ENCODE peak calls at places on chromosomes 5 and 9, in eight cellular contexts. Q, X, U, S, O, P, Z and K are unnamed samples.

GRCh38 chr5:96387616-96388015 is 45.4 kb downstream of the PCSK1 start:
- DNase-seq in Q (no peak), X (no peak), Z (no peak), S (no peak), P (no peak), U (no peak), O (no peak), K (no peak)

GRCh38 chr9:134633362-134634142 is 8.1 kb upstream of the COL5A1 start:
- DNase-seq in X (no peak), S (peak), O (peak), U (peak), Q (peak), Z (peak), P (no peak), K (no peak)

GRCh38 chr5:69219939-69220338 is 14.7 kb upstream of the CDK7 start:
- DNase-seq in S (no peak), Z (no peak), O (no peak), X (no peak), U (no peak), Q (no peak), P (no peak), K (no peak)

GRCh38 chr9:98801969-98802371 is 5.5 kb upstream of the GALNT12 start:
- DNase-seq in S (no peak), X (no peak), U (no peak), Z (no peak), Q (no peak), O (no peak), P (no peak), K (no peak)

GRCh38 chr5:120706877-120707276 is 242.8 kb downstream of the PRR16 start:
- DNase-seq in P (no peak), Q (no peak), X (no peak), O (no peak), S (no peak), U (no peak), Z (no peak), K (no peak)

GRCh38 chr5:7866194-7866593 is 2.6 kb downstream of the FASTKD3 start:
- DNase-seq in Z (no peak), X (no peak), Q (no peak), O (no peak), P (no peak), U (no peak), S (no peak), K (no peak)

GRCh38 chr5:117455236-117456233 is 880.9 kb upstream of the SEMA6A start:
- DNase-seq in P (peak), U (peak), X (peak), O (peak), Z (no peak), S (no peak), Q (no peak), K (no peak)

GRCh38 chr9:106450549-106450948 is 412.4 kb upstream of the ZNF462 start:
- DNase-seq in X (no peak), O (no peak), Q (peak), S (peak), U (no peak), Z (no peak), P (no peak), K (no peak)

GRCh38 chr9:14352549-14352948 is 38.6 kb upstream of the NFIB start:
- DNase-seq in U (no peak), O (no peak), Z (no peak), P (no peak), S (no peak), Q (no peak), X (no peak), K (no peak)

GRCh38 chr9:133003071-133003461 is 24.6 kb downstream of the GFI1B start:
- DNase-seq in U (no peak), X (no peak), O (no peak), Q (no peak), P (no peak), S (no peak), Z (no peak), K (no peak)

GRCh38 chr5:143923634-143924265 is 111.8 kb downstream of the HMHB1 start:
- DNase-seq in Z (no peak), X (no peak), S (no peak), O (no peak), P (no peak), U (no peak), Q (no peak), K (no peak)

GRCh38 chr5:61332369-61332745 is 299 bp downstream of the ZSWIM6 start:
- DNase-seq in S (peak), O (peak), Z (peak), X (peak), U (peak), Q (peak), P (peak), K (no peak)

GRCh38 chr5:40689442-40689841 is 9.7 kb downstream of the PTGER4 start:
- DNase-seq in U (no peak), X (no peak), S (no peak), O (no peak), Z (no peak), P (no peak), Q (no peak), K (no peak)

GRCh38 chr5:45334939-45335338 is 361.2 kb downstream of the HCN1 start:
- DNase-seq in X (no peak), Z (no peak), O (no peak), P (no peak), Q (no peak), U (no peak), S (no peak), K (no peak)

GRCh38 chr5:149873896-149874295 is 70.7 kb downstream of the PDE6A start:
- DNase-seq in X (no peak), Z (no peak), Q (no peak), O (no peak), U (no peak), S (no peak), P (no peak), K (no peak)

GRCh38 chr5:82855000-82855399 is 222.2 kb downstream of the TMEM167A start:
- DNase-seq in X (no peak), S (no peak), Q (no peak), U (no peak), O (no peak), P (no peak), Z (no peak), K (no peak)

GRCh38 chr5:135356522-135357318 is 42.3 kb downstream of the MACROH2A1 start:
- DNase-seq in X (peak), O (no peak), U (peak), Q (peak), P (peak), S (peak), Z (peak), K (no peak)

GRCh38 chr9:8895498-8896224 is 1096.1 kb upstream of the DMAC1 start:
- DNase-seq in O (no peak), S (no peak), X (no peak), Q (no peak), Z (no peak), U (no peak), P (no peak), K (no peak)

GRCh38 chr5:90613450-90613849 is 54.9 kb downstream of the ADGRV1 start:
- DNase-seq in S (no peak), Z (no peak), X (no peak), U (no peak), O (no peak), P (no peak), Q (no peak), K (no peak)

GRCh38 chr5:179275941-179276837 is 69.1 kb downstream of the ADAMTS2 start:
- DNase-seq in S (peak), P (peak), Q (peak), U (no peak), Z (peak), O (peak), X (peak), K (no peak)

GRCh38 chr5:149153193-149153750 is 12.0 kb downstream of the ABLIM3 start:
- DNase-seq in X (no peak), P (no peak), U (no peak), Q (no peak), Z (no peak), S (no peak), O (no peak), K (no peak)

GRCh38 chr5:42993516-42994284 is 46.4 kb downstream of the ANXA2R start:
- DNase-seq in U (no peak), O (no peak), Q (no peak), S (no peak), P (no peak), X (no peak), Z (peak), K (peak)

GRCh38 chr9:120542701-120543490 is 37.1 kb downstream of the CDK5RAP2 start:
- DNase-seq in P (no peak), Q (no peak), X (no peak), Z (no peak), U (no peak), O (no peak), S (no peak), K (no peak)

GRCh38 chr9:137256362-137256761 is 1.2 kb downstream of the NELFB start:
- DNase-seq in O (no peak), Q (no peak), S (no peak), P (no peak), X (no peak), Z (no peak), U (no peak), K (no peak)

GRCh38 chr5:16418471-16418922 is 47.1 kb downstream of the ZNF622 start:
- DNase-seq in O (no peak), S (no peak), Z (no peak), Q (no peak), U (no peak), P (no peak), X (no peak), K (no peak)

GRCh38 chr9:74147906-74148305 is 349.2 kb upstream of the RORB start:
- DNase-seq in O (no peak), Q (no peak), P (no peak), Z (no peak), U (no peak), X (no peak), S (no peak), K (no peak)

GRCh38 chr9:112783551-112783954 is 33.0 kb downstream of the SNX30 start:
- DNase-seq in U (no peak), S (no peak), Z (no peak), X (no peak), Q (no peak), P (no peak), O (no peak), K (no peak)

GRCh38 chr5:176742246-176743105 is 67.9 kb upstream of the UNC5A start:
- DNase-seq in S (no peak), X (no peak), O (no peak), P (no peak), Z (peak), U (no peak), Q (no peak), K (no peak)

GRCh38 chr5:128092144-128092543 is 8.6 kb downstream of the SLC12A2 start:
- DNase-seq in Q (no peak), O (no peak), U (no peak), X (no peak), S (no peak), Z (no peak), P (no peak), K (no peak)

GRCh38 chr9:83355024-83355444 is 183.2 kb downstream of the FRMD3 start:
- DNase-seq in P (no peak), O (no peak), Q (peak), U (no peak), X (no peak), S (no peak), Z (no peak), K (no peak)

GRCh38 chr5:181261320-181262085 is 560 bp upstream of the TRIM52 start:
- DNase-seq in Q (peak), S (no peak), X (peak), U (peak), Z (peak), O (peak), P (peak), K (no peak)

GRCh38 chr5:5481633-5482032 is 59.2 kb downstream of the ICE1 start:
- DNase-seq in P (no peak), S (peak), Q (no peak), Z (no peak), U (no peak), X (no peak), O (no peak), K (no peak)

GRCh38 chr9:5479994-5480694 is 29.8 kb downstream of the CD274 start:
- DNase-seq in U (no peak), Q (no peak), Z (no peak), X (no peak), O (no peak), P (no peak), S (no peak), K (no peak)

GRCh38 chr5:131974956-131975726 is 29.7 kb upstream of the MEIKIN start:
- DNase-seq in X (peak), Z (peak), S (no peak), Q (no peak), P (no peak), U (no peak), O (no peak), K (no peak)

GRCh38 chr5:112860929-112861637 is at the start of gene SRP19:
- DNase-seq in U (peak), O (peak), Q (peak), X (peak), S (peak), Z (peak), P (peak), K (peak)
- TF ChIP-seq POLR2A in U (peak), O (peak), Q (peak), X (peak), S (peak), Z (peak), P (no peak), K (peak)

GRCh38 chr5:151743535-151743934 is 14.9 kb downstream of the ATOX1 start:
- DNase-seq in X (no peak), U (no peak), Z (no peak), Q (no peak), S (no peak), O (no peak), P (no peak), K (no peak)

GRCh38 chr5:151741678-151742423 is 16.6 kb downstream of the ATOX1 start:
- DNase-seq in O (no peak), Z (no peak), X (no peak), U (no peak), P (no peak), Q (no peak), S (no peak), K (no peak)

GRCh38 chr5:151740958-151741373 is 17.5 kb downstream of the ATOX1 start:
- DNase-seq in P (no peak), O (no peak), S (no peak), Q (no peak), Z (no peak), X (no peak), U (no peak), K (no peak)

GRCh38 chr5:151745071-151745705 is 13.2 kb downstream of the ATOX1 start:
- DNase-seq in U (no peak), X (no peak), S (peak), O (peak), Q (peak), P (peak), Z (peak), K (peak)

DNA sequence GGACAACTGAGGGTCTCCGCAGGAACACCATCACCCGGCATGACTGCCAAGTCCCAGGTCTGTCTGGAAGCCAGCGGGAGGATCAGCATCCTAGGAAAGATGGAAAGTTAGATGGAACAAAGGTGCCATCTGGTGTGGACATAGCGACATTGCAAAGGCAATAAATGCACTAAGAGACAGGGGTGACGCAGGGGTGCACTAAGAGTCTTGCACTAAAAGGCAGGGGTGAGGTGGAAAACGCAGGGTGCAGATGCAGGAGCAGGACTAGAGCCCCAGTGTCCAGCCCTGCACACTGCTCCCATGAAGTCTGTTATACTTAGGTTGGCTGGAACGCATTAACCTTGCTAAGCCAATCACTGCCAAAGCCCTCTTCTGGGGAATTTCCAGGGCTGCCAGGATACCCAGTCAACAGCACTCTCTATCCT is 15.5 kb downstream of the ATOX1 start:
- DNase-seq in P (no peak), Z (peak), Q (peak), S (no peak), U (no peak), O (no peak), X (peak), K (no peak)
- TF ChIP-seq CTCF in P (peak), Z (peak), Q (peak), S (peak), U (peak), O (peak), X (peak), K (peak)

GRCh38 chr9:131732061-131732526 is 7.8 kb downstream of the RAPGEF1 start:
- DNase-seq in O (peak), P (no peak), Q (peak), Z (no peak), U (no peak), S (peak), X (no peak), K (no peak)
- H3K27ac ChIP-seq in O (peak), P (peak), Q (peak), Z (peak), U (peak), S (peak), X (no peak), K (peak)

DNA sequence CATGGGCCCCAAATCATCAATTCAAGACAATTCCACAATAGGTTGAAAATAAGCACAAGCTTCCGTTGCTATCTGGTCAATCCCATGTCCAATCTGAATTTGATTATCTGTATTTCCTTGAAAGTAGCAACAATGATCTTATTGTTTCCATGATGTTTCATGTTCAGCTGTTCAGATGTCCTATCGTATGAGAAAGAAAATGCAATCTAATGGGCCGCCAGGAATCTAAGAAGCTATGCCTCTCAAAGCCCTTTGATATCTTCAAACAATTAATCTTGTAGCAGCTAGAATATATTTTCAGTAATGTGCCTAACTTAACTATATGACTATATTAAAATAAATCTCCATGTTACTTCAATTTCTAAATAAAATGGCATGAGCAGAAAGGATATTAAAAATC is 32.1 kb upstream of the ALDOB start:
- DNase-seq in O (no peak), U (no peak), X (no peak), Z (no peak), P (no peak), S (no peak), Q (no peak), K (no peak)
- TF ChIP-seq POLR2A in O (no peak), U (no peak), X (no peak), Z (no peak), P (no peak), S (no peak), Q (no peak), K (no peak)